ENCODE peak calls at places on chromosomes 13 and 19, in ten cellular contexts. One of them, this sample, is unnamed.

GRCh38 chr19:17079710-17080440 is 4.3 kb downstream of the MYO9B start:
- DNase-seq in mammary epithelial cell: peak
- DNase-seq in NCI-H2029: no peak
- DNase-seq in heart left ventricle: peak
- DNase-seq in HTR-8/SVneo: peak
- DNase-seq in NCI-H2081: no peak
- DNase-seq in Right ventricle myocardium superior: peak
- DNase-seq in iPS DF 6.9: no peak
- DNase-seq in lung: peak
- DNase-seq in central memory CD4-positive, alpha-beta T cell: peak
- DNase-seq in this sample: peak

GRCh38 chr19:43504426-43505185 is at the start of gene PHLDB3:
- DNase-seq in iPS DF 6.9: no peak
- DNase-seq in central memory CD4-positive, alpha-beta T cell: no peak
- DNase-seq in HTR-8/SVneo: no peak
- DNase-seq in lung: peak
- DNase-seq in NCI-H2081: peak
- DNase-seq in Right ventricle myocardium superior: peak
- DNase-seq in mammary epithelial cell: no peak
- DNase-seq in heart left ventricle: no peak
- DNase-seq in NCI-H2029: peak
- DNase-seq in this sample: peak

GRCh38 chr19:13060233-13060963 is 42.3 kb downstream of the LYL1 start:
- DNase-seq in HTR-8/SVneo: no peak
- DNase-seq in heart left ventricle: no peak
- DNase-seq in central memory CD4-positive, alpha-beta T cell: no peak
- DNase-seq in mammary epithelial cell: peak
- DNase-seq in NCI-H2029: no peak
- DNase-seq in iPS DF 6.9: no peak
- DNase-seq in lung: no peak
- DNase-seq in Right ventricle myocardium superior: peak
- DNase-seq in NCI-H2081: no peak
- DNase-seq in this sample: no peak

GRCh38 chr13:76822691-76823267 is 63.4 kb downstream of the KCTD12 start:
- DNase-seq in mammary epithelial cell: peak
- DNase-seq in NCI-H2029: no peak
- DNase-seq in heart left ventricle: no peak
- DNase-seq in central memory CD4-positive, alpha-beta T cell: peak
- DNase-seq in NCI-H2081: no peak
- DNase-seq in HTR-8/SVneo: peak
- DNase-seq in lung: no peak
- DNase-seq in iPS DF 6.9: no peak
- DNase-seq in Right ventricle myocardium superior: no peak
- DNase-seq in this sample: peak

GRCh38 chr13:113630804-113631203 is 27.2 kb downstream of the ATP4B start:
- DNase-seq in heart left ventricle: peak
- DNase-seq in Right ventricle myocardium superior: no peak
- DNase-seq in HTR-8/SVneo: no peak
- DNase-seq in mammary epithelial cell: no peak
- DNase-seq in NCI-H2029: no peak
- DNase-seq in NCI-H2081: peak
- DNase-seq in lung: no peak
- DNase-seq in iPS DF 6.9: no peak
- DNase-seq in central memory CD4-positive, alpha-beta T cell: no peak
- DNase-seq in this sample: no peak

GRCh38 chr19:4609878-4610511 is 29.3 kb upstream of the TNFAIP8L1 start:
- DNase-seq in NCI-H2029: no peak
- DNase-seq in heart left ventricle: peak
- DNase-seq in central memory CD4-positive, alpha-beta T cell: no peak
- DNase-seq in mammary epithelial cell: no peak
- DNase-seq in lung: no peak
- DNase-seq in Right ventricle myocardium superior: peak
- DNase-seq in HTR-8/SVneo: no peak
- DNase-seq in NCI-H2081: peak
- DNase-seq in iPS DF 6.9: no peak
- DNase-seq in this sample: no peak

GRCh38 chr19:19527674-19528625 is 761 bp upstream of the YJEFN3 start:
- DNase-seq in iPS DF 6.9: no peak
- DNase-seq in mammary epithelial cell: no peak
- DNase-seq in HTR-8/SVneo: no peak
- DNase-seq in lung: no peak
- DNase-seq in Right ventricle myocardium superior: no peak
- DNase-seq in NCI-H2081: no peak
- DNase-seq in central memory CD4-positive, alpha-beta T cell: no peak
- DNase-seq in heart left ventricle: no peak
- DNase-seq in NCI-H2029: no peak
- DNase-seq in this sample: no peak

GRCh38 chr19:41904118-41904870 is 21.3 kb downstream of the ARHGEF1 start:
- DNase-seq in iPS DF 6.9: no peak
- DNase-seq in NCI-H2081: peak
- DNase-seq in mammary epithelial cell: no peak
- DNase-seq in central memory CD4-positive, alpha-beta T cell: no peak
- DNase-seq in Right ventricle myocardium superior: no peak
- DNase-seq in lung: peak
- DNase-seq in heart left ventricle: no peak
- DNase-seq in HTR-8/SVneo: no peak
- DNase-seq in NCI-H2029: peak
- DNase-seq in this sample: peak

GRCh38 chr19:6362024-6362344 is 653 bp downstream of the CLPP start:
- DNase-seq in central memory CD4-positive, alpha-beta T cell: no peak
- DNase-seq in lung: no peak
- DNase-seq in NCI-H2081: no peak
- DNase-seq in NCI-H2029: no peak
- DNase-seq in iPS DF 6.9: no peak
- DNase-seq in Right ventricle myocardium superior: no peak
- DNase-seq in mammary epithelial cell: no peak
- DNase-seq in HTR-8/SVneo: no peak
- DNase-seq in heart left ventricle: no peak
- DNase-seq in this sample: no peak

GRCh38 chr19:13260883-13261653 is 110.9 kb downstream of the IER2 start:
- DNase-seq in HTR-8/SVneo: peak
- DNase-seq in NCI-H2081: no peak
- DNase-seq in mammary epithelial cell: peak
- DNase-seq in Right ventricle myocardium superior: no peak
- DNase-seq in NCI-H2029: no peak
- DNase-seq in lung: no peak
- DNase-seq in iPS DF 6.9: no peak
- DNase-seq in central memory CD4-positive, alpha-beta T cell: no peak
- DNase-seq in heart left ventricle: no peak
- DNase-seq in this sample: peak

GRCh38 chr19:49554701-49555181 is 25.6 kb downstream of the NOSIP start:
- DNase-seq in iPS DF 6.9: no peak
- DNase-seq in heart left ventricle: peak
- DNase-seq in central memory CD4-positive, alpha-beta T cell: peak
- DNase-seq in mammary epithelial cell: no peak
- DNase-seq in NCI-H2029: no peak
- DNase-seq in Right ventricle myocardium superior: peak
- DNase-seq in HTR-8/SVneo: no peak
- DNase-seq in lung: no peak
- DNase-seq in NCI-H2081: no peak
- DNase-seq in this sample: no peak